ENCODE peak calls at places on chromosomes 5 and 9, in nine cellular contexts. E is cardiac muscle cell, D is iris pigment epithelial cell, H is brain microvascular endothelial cell, A is EH, C is adipocyte, S is neural crest cell, R is glomerular endothelial cell, Z is body of pancreas. Y is an unnamed sample.

GRCh38 chr9:13322828-13323550 is 43.5 kb upstream of the MPDZ start:
- DNase-seq in E (no peak), D (no peak), H (no peak), A (no peak), C (no peak), S (no peak), R (no peak), Z (no peak), Y (no peak)

GRCh38 chr9:87181670-87182069 is 234.4 kb upstream of the GAS1 start:
- DNase-seq in E (no peak), D (no peak), H (no peak), A (no peak), C (no peak), S (no peak), R (no peak), Z (no peak), Y (no peak)

GRCh38 chr5:143933434-143933833 is 121.5 kb downstream of the HMHB1 start:
- DNase-seq in E (no peak), D (no peak), H (no peak), A (peak; percentile 25), C (no peak), S (no peak), R (no peak), Z (no peak), Y (no peak)

GRCh38 chr5:148799737-148800527 is 26.5 kb upstream of the ADRB2 start:
- DNase-seq in E (no peak), D (no peak), H (peak; percentile 38), A (peak; percentile 14), C (peak; percentile 10), S (no peak), R (no peak), Z (no peak), Y (no peak)

GRCh38 chr5:180153991-180154390 is 55.0 kb downstream of the RASGEF1C start:
- DNase-seq in E (no peak), D (no peak), H (no peak), A (no peak), C (no peak), S (no peak), R (no peak), Z (no peak), Y (no peak)

GRCh38 chr5:52846443-52846842 is 58.7 kb downstream of the ITGA1 start:
- DNase-seq in E (no peak), D (no peak), H (no peak), A (peak; percentile 53), C (peak; percentile 67), S (no peak), R (no peak), Z (no peak), Y (no peak)

GRCh38 chr9:16275795-16276624 is 594.5 kb downstream of the BNC2 start:
- DNase-seq in E (no peak), D (no peak), H (no peak), A (no peak), C (no peak), S (no peak), R (no peak), Z (no peak), Y (peak; percentile 85)

GRCh38 chr5:157283434-157283833 is 17.5 kb downstream of the CYFIP2 start:
- DNase-seq in E (peak; percentile 35), D (no peak), H (no peak), A (no peak), C (no peak), S (no peak), R (no peak), Z (no peak), Y (no peak)

GRCh38 chr9:124135813-124136365 is 121.9 kb upstream of the NEK6 start:
- DNase-seq in E (no peak), D (no peak), H (no peak), A (no peak), C (no peak), S (no peak), R (no peak), Z (no peak), Y (no peak)

GRCh38 chr9:69174645-69175487 is 789 bp downstream of the TJP2 start:
- DNase-seq in E (peak; percentile 56), D (peak; percentile 99), H (peak; percentile 97), A (peak; percentile 98), C (peak; percentile 94), S (no peak), R (no peak), Z (peak; percentile 22), Y (no peak)

GRCh38 chr9:21689851-21690250 is 112.6 kb upstream of the MTAP start:
- DNase-seq in E (no peak), D (peak; percentile 74), H (no peak), A (peak; percentile 26), C (no peak), S (no peak), R (no peak), Z (no peak), Y (no peak)

GRCh38 chr5:123937230-123937629 is 425.3 kb downstream of the CSNK1G3 start:
- DNase-seq in E (peak; percentile 21), D (peak; percentile 70), H (peak; percentile 52), A (peak; percentile 67), C (peak; percentile 82), S (no peak), R (peak; percentile 39), Z (no peak), Y (no peak)

GRCh38 chr5:98940586-98940985 is 11.8 kb upstream of the CHD1 start:
- DNase-seq in E (no peak), D (no peak), H (no peak), A (peak; percentile 59), C (peak; percentile 34), S (no peak), R (no peak), Z (no peak), Y (no peak)

GRCh38 chr9:35553670-35554543 is 51.2 kb upstream of the TESK1 start:
- DNase-seq in E (peak; percentile 89), D (peak; percentile 77), H (peak; percentile 69), A (peak; percentile 88), C (peak; percentile 92), S (peak; percentile 55), R (peak; percentile 56), Z (peak; percentile 69), Y (no peak)

GRCh38 chr9:98993570-98993945 is 49.9 kb downstream of the COL15A1 start:
- DNase-seq in E (no peak), D (no peak), H (peak; percentile 60), A (no peak), C (no peak), S (no peak), R (no peak), Z (no peak), Y (no peak)

GRCh38 chr5:68288756-68289134 is 73.2 kb downstream of the PIK3R1 start:
- DNase-seq in E (peak; percentile 51), D (peak; percentile 37), H (no peak), A (no peak), C (no peak), S (no peak), R (no peak), Z (peak; percentile 24), Y (peak; percentile 73)

GRCh38 chr9:98045234-98046160 is 11.0 kb upstream of the NANS start:
- DNase-seq in E (no peak), D (no peak), H (no peak), A (no peak), C (no peak), S (no peak), R (no peak), Z (no peak), Y (no peak)

GRCh38 chr9:72485821-72486605 is 35.4 kb upstream of the TMC1 start:
- DNase-seq in E (no peak), D (peak; percentile 73), H (peak; percentile 42), A (peak; percentile 72), C (peak; percentile 21), S (no peak), R (no peak), Z (no peak), Y (no peak)

GRCh38 chr5:76456258-76456657 is 53.2 kb downstream of the IQGAP2 start:
- DNase-seq in E (no peak), D (no peak), H (no peak), A (no peak), C (no peak), S (no peak), R (no peak), Z (no peak), Y (no peak)

GRCh38 chr9:7130421-7130820 is 372.6 kb downstream of the KDM4C start:
- DNase-seq in E (no peak), D (no peak), H (no peak), A (no peak), C (no peak), S (no peak), R (no peak), Z (no peak), Y (no peak)

Y was measured in posterior cingulate gyrus.